ENCODE peak calls at places on chromosomes 1 and 21, in ten cellular contexts. C, E, M, G, I, A, Y, L, W and S are unnamed samples.

GRCh38 chr1:202145325-202146140 is 996 bp upstream of the ARL8A start:
- DNase-seq in C (peak; percentile 22), E (no peak), M (no peak), G (peak; percentile 25), I (no peak), A (no peak), Y (no peak), L (no peak), W (no peak), S (no peak)

GRCh38 chr21:42939581-42940413 is 14.4 kb upstream of the ERVH48-1 start:
- DNase-seq in C (no peak), E (no peak), M (peak; percentile 27), G (no peak), I (peak; percentile 7), A (peak; percentile 51), Y (no peak), L (no peak), W (peak; percentile 73), S (no peak)

GRCh38 chr1:46611691-46612221 is 4.9 kb downstream of the MOB3C start:
- DNase-seq in C (no peak), E (no peak), M (no peak), G (no peak), I (no peak), A (peak; percentile 100), Y (no peak), L (no peak), W (no peak), S (no peak)

GRCh38 chr1:30253361-30253760 is 470.0 kb downstream of the MATN1 start:
- DNase-seq in C (no peak), E (no peak), M (no peak), G (no peak), I (no peak), A (no peak), Y (no peak), L (no peak), W (no peak), S (no peak)

GRCh38 chr1:114154146-114154962 is 685 bp upstream of the SYT6 start:
- DNase-seq in C (no peak), E (peak; percentile 8), M (no peak), G (peak; percentile 7), I (no peak), A (no peak), Y (no peak), L (no peak), W (no peak), S (no peak)

GRCh38 chr1:6465461-6466005 is 440 bp downstream of the TNFRSF25 start:
- DNase-seq in C (peak; percentile 51), E (no peak), M (no peak), G (peak; percentile 65), I (no peak), A (no peak), Y (no peak), L (no peak), W (no peak), S (no peak)

GRCh38 chr1:152757747-152758146 is at the start of gene KPRP:
- DNase-seq in C (no peak), E (no peak), M (no peak), G (no peak), I (no peak), A (no peak), Y (no peak), L (no peak), W (no peak), S (no peak)

GRCh38 chr1:206447792-206448191 is 22.5 kb upstream of the IKBKE start:
- DNase-seq in C (no peak), E (no peak), M (no peak), G (no peak), I (no peak), A (no peak), Y (no peak), L (no peak), W (no peak), S (no peak)

GRCh38 chr1:9605946-9606455 is 17.3 kb downstream of the TMEM201 start:
- DNase-seq in C (no peak), E (no peak), M (no peak), G (no peak), I (no peak), A (no peak), Y (no peak), L (no peak), W (no peak), S (no peak)

GRCh38 chr1:109388208-109388711 is 9.5 kb downstream of the SORT1 start:
- DNase-seq in C (no peak), E (no peak), M (no peak), G (no peak), I (no peak), A (no peak), Y (no peak), L (no peak), W (no peak), S (no peak)

GRCh38 chr1:38918568-38918967 is 23.1 kb downstream of the RHBDL2 start:
- DNase-seq in C (no peak), E (no peak), M (no peak), G (no peak), I (no peak), A (no peak), Y (peak; percentile 1), L (no peak), W (no peak), S (no peak)

GRCh38 chr21:26946744-26947446 is 20.0 kb downstream of the ADAMTS5 start:
- DNase-seq in C (no peak), E (no peak), M (no peak), G (no peak), I (no peak), A (no peak), Y (no peak), L (no peak), W (no peak), S (no peak)

GRCh38 chr1:222829868-222830267 is 15.0 kb downstream of the DISP1 start:
- DNase-seq in C (no peak), E (no peak), M (no peak), G (no peak), I (no peak), A (no peak), Y (no peak), L (no peak), W (no peak), S (no peak)

GRCh38 chr1:197577580-197577979 is 197.7 kb downstream of the DENND1B start:
- DNase-seq in C (no peak), E (no peak), M (no peak), G (no peak), I (no peak), A (no peak), Y (no peak), L (no peak), W (no peak), S (no peak)

GRCh38 chr21:25457411-25457810 is 149.9 kb downstream of the MRPL39 start:
- DNase-seq in C (no peak), E (no peak), M (no peak), G (peak; percentile 46), I (no peak), A (no peak), Y (peak; percentile 61), L (no peak), W (no peak), S (no peak)

GRCh38 chr1:205072286-205072685 is 12.0 kb downstream of the TMEM81 start:
- DNase-seq in C (no peak), E (no peak), M (no peak), G (no peak), I (peak; percentile 37), A (no peak), Y (no peak), L (no peak), W (no peak), S (no peak)
- H3K27ac ChIP-seq in C (no peak overlapping the region), E (no peak overlapping the region), M (no peak overlapping the region), G (no peak overlapping the region), I (no peak overlapping the region), A (no peak overlapping the region), Y (no peak overlapping the region), L (no peak overlapping the region), W (no peak overlapping the region), S (no peak overlapping the region)

GRCh38 chr21:37057614-37058013 is 15.3 kb downstream of the PIGP start:
- DNase-seq in C (no peak), E (no peak), M (no peak), G (no peak), I (peak; percentile 26), A (no peak), Y (no peak), L (no peak), W (no peak), S (no peak)

GRCh38 chr21:37062592-37062933 is 10.3 kb downstream of the PIGP start:
- DNase-seq in C (no peak), E (no peak), M (no peak), G (no peak), I (no peak), A (no peak), Y (no peak), L (no peak), W (no peak), S (no peak)

GRCh38 chr21:37059181-37059580 is 13.7 kb downstream of the PIGP start:
- DNase-seq in C (no peak), E (no peak), M (no peak), G (no peak), I (no peak), A (no peak), Y (no peak), L (no peak), W (no peak), S (no peak)

GRCh38 chr21:37061926-37062591 is 10.8 kb downstream of the PIGP start:
- DNase-seq in C (no peak), E (no peak), M (peak; percentile 56), G (no peak), I (no peak), A (no peak), Y (peak; percentile 37), L (no peak), W (no peak), S (no peak)

DNA sequence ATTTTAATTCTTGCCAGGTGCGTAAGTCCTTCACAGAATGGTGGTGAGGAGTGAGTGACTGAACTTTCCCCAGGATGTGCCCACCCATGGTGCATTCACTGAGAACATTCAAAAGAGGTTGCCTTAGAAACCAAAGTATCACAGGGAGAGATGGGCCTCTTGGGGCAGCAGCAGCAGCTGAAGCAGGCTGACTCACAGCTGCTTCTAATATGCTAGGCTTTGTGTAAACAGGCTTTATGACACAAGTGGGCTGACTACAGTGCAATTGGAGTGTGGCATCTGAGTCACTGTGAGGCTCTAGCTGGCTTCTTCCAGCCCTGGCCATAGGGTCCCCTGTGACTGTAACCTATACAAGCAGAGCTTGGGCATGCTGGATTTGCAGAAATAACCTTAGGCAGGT is 12.6 kb downstream of the PIGP start:
- DNase-seq in C (no peak), E (peak; percentile 28), M (peak; percentile 89), G (no peak), I (peak; percentile 41), A (peak; percentile 35), Y (peak; percentile 26), L (no peak), W (peak; percentile 75), S (no peak)
- H3K4me3 ChIP-seq in C (no peak overlapping the region), E (no peak overlapping the region), M (no peak overlapping the region), G (no peak overlapping the region), I (no peak overlapping the region), A (no peak overlapping the region), Y (no peak overlapping the region), L (no peak overlapping the region), W (no peak overlapping the region), S (no peak overlapping the region)

GRCh38 chr1:32390904-32391480 is 3.2 kb downstream of the BSDC1 start:
- DNase-seq in C (no peak), E (no peak), M (no peak), G (no peak), I (no peak), A (no peak), Y (no peak), L (no peak), W (no peak), S (no peak)
- H3K36me3 ChIP-seq in C (peaks cover 7% of the 10 kb centered on the region), E (peaks cover 19% of the 10 kb centered on the region), M (peaks cover 39% of the 10 kb centered on the region), G (peaks cover 50% of the 10 kb centered on the region), I (peaks cover 48% of the 10 kb centered on the region), A (peaks cover 20% of the 10 kb centered on the region), Y (peaks cover 23% of the 10 kb centered on the region), L (peaks cover 72% of the 10 kb centered on the region), W (peaks cover 16% of the 10 kb centered on the region), S (peaks cover 7% of the 10 kb centered on the region)

GRCh38 chr1:207702317-207702716 is 49.5 kb upstream of the CD46 start:
- DNase-seq in C (no peak), E (no peak), M (no peak), G (no peak), I (no peak), A (no peak), Y (no peak), L (no peak), W (no peak), S (no peak)
- H3K27ac ChIP-seq in C (no peak overlapping the region), E (no peak overlapping the region), M (no peak overlapping the region), G (no peak overlapping the region), I (no peak overlapping the region), A (no peak overlapping the region), Y (no peak overlapping the region), L (no peak overlapping the region), W (no peak overlapping the region), S (no peak overlapping the region)